ENCODE peak calls at places on chromosomes 16 and 17, in eight cellular contexts. B is iPS DF 6.9; L is GM23248; P is CD8-positive, alpha-beta T cell; M is CD4-positive, alpha-beta T cell; J is PC-9; G is lung; S is ovary. Z is an unnamed sample. For H3K9me3, the result is how much of the 10 kb centered on the place peaks cover.

GRCh38 chr16:5328546-5328945 is 231.0 kb upstream of the EEF2KMT start:
- DNase-seq in G (no peak), L (no peak), P (no peak), M (no peak), J (no peak), S (no peak), B (no peak), Z (peak)

GRCh38 chr17:77297693-77298666 is 157.2 kb downstream of the SEC14L1 start:
- DNase-seq in P (no peak), B (no peak), G (no peak), M (no peak), L (no peak), J (no peak), S (no peak), Z (no peak)

GRCh38 chr16:14608604-14609003 is 21.5 kb downstream of the PARN start:
- DNase-seq in B (no peak), G (no peak), M (no peak), P (no peak), J (no peak), S (no peak), L (no peak), Z (peak)

GRCh38 chr17:41655611-41656111 is 31.3 kb upstream of the KRT17 start:
- DNase-seq in L (no peak), S (no peak), P (no peak), J (peak), G (peak), B (no peak), M (no peak), Z (no peak)

GRCh38 chr17:32323784-32324590 is 18.0 kb downstream of the C17orf75 start:
- DNase-seq in S (no peak), J (no peak), L (peak), P (no peak), G (no peak), B (no peak), M (peak), Z (no peak)

GRCh38 chr16:47943235-47943634 is 212.6 kb downstream of the ABCC12 start:
- DNase-seq in P (no peak), G (no peak), B (no peak), L (no peak), J (no peak), M (no peak), S (no peak), Z (no peak)

GRCh38 chr17:79831367-79832210 is 7.7 kb downstream of the CBX4 start:
- DNase-seq in J (peak), G (peak), B (no peak), L (no peak), P (no peak), M (no peak), S (peak), Z (no peak)

GRCh38 chr17:58310511-58311428 is 17.8 kb downstream of the TSPOAP1 start:
- DNase-seq in G (peak), M (no peak), J (no peak), P (no peak), L (no peak), S (no peak), B (no peak), Z (no peak)

GRCh38 chr17:57455063-57455914 is 199.0 kb downstream of the MSI2 start:
- DNase-seq in J (no peak), G (no peak), M (no peak), L (no peak), S (peak), B (no peak), P (peak), Z (peak)

GRCh38 chr16:14371778-14372431 is 258.2 kb downstream of the PARN start:
- DNase-seq in J (no peak), S (no peak), G (no peak), B (no peak), L (no peak), M (no peak), P (no peak), Z (no peak)

GRCh38 chr16:70438325-70438982 is 446 bp downstream of the ST3GAL2 start:
- DNase-seq in J (no peak), M (no peak), B (no peak), S (peak), G (no peak), P (no peak), L (no peak), Z (no peak)

GRCh38 chr16:66399930-66400329 is 27.2 kb upstream of the BEAN1 start:
- DNase-seq in P (no peak), J (no peak), S (no peak), M (no peak), L (peak), G (no peak), B (no peak), Z (no peak)

GRCh38 chr16:81633680-81634379 is 145.3 kb upstream of the PLCG2 start:
- DNase-seq in G (no peak), M (no peak), B (no peak), L (no peak), J (no peak), P (no peak), S (no peak), Z (no peak)

GRCh38 chr17:8556074-8556473 is 74.5 kb downstream of the MYH10 start:
- DNase-seq in B (no peak), S (no peak), G (no peak), L (peak), J (no peak), M (no peak), P (no peak), Z (no peak)

GRCh38 chr17:22461460-22462145 is 769.3 kb downstream of the KCNJ18 start:
- DNase-seq in B (no peak), G (no peak), M (no peak), J (no peak), L (no peak), P (no peak), S (no peak), Z (no peak)
- H3K9me3 ChIP-seq in B (under half), G (under half), M (under half), J (under half), L (under half), P (under half), S (under half), Z (under half)

DNA sequence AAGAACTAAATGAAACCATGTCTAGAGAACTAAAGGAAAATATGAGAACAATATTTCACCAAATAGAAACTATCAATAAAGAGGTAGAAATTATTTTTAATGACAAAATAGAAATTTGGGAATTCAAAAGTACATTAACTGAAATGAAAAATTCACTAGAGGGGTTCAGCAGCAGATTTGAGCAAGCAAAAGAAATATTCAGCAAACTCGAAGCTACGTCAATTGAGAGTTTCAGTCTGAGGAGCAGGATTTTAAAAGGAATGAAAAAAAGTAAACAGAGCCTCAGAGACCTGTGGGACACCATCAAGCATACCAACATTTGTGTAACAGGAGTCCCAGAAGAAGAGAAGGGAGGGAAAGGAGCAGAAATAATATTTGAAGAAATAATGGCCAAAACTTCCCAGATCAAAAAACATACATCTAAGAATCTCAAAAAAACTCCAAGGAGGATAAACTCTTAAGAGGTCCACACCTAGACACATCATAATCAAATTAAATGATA is 38.3 kb downstream of the ZFP90 start:
- DNase-seq in J (no peak), B (no peak), S (no peak), G (no peak), M (no peak), P (no peak), L (no peak), Z (no peak)
- H3K9me3 ChIP-seq in J (under half), B (under half), S (under half), G (under half), M (half or more), P (under half), L (under half), Z (under half)

GRCh38 chr16:35311475-35311874 is 1852.1 kb downstream of the TP53TG3F start:
- DNase-seq in B (no peak), P (no peak), S (no peak), J (peak), L (no peak), M (no peak), G (no peak), Z (no peak)

GRCh38 chr16:35319536-35320192 is 1860.3 kb downstream of the TP53TG3F start:
- DNase-seq in S (no peak), B (no peak), J (no peak), L (no peak), M (no peak), P (no peak), G (no peak), Z (no peak)

GRCh38 chr16:35310999-35311398 is 1851.6 kb downstream of the TP53TG3F start:
- DNase-seq in M (no peak), S (no peak), L (no peak), G (no peak), P (no peak), B (no peak), J (no peak), Z (no peak)

GRCh38 chr16:35308674-35309073 is 1849.3 kb downstream of the TP53TG3F start:
- DNase-seq in M (no peak), J (no peak), G (no peak), L (no peak), P (no peak), S (no peak), B (no peak), Z (no peak)

DNA sequence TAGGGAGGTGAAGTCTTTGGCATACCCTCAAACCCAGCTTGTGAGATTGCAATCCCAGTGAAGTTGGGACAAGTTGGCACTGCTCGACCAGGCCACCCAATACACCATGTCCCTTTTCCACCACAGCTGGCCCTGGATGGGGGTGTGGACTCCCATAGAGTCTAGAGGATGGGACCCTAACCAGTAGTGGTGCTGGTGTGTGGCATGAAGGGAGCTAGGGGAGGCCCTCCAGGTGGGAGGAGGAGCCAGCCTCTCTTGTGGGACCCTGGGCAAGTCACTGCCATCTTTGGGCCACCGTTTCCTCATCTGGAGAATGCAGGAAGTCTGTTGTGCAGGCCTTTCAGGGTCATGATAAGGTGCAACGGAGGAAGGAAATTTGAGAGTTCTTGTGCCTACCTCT is 1854.9 kb downstream of the TP53TG3F start:
- DNase-seq in G (no peak), S (no peak), P (no peak), J (no peak), L (no peak), M (no peak), B (no peak), Z (no peak)
- H3K9me3 ChIP-seq in G (under half), S (under half), P (under half), J (under half), L (under half), M (under half), B (under half), Z (under half)

GRCh38 chr17:54153423-54153822 is 330.7 kb downstream of the KIF2B start:
- DNase-seq in S (no peak), P (no peak), J (no peak), B (no peak), M (no peak), G (no peak), L (no peak), Z (no peak)

DNA sequence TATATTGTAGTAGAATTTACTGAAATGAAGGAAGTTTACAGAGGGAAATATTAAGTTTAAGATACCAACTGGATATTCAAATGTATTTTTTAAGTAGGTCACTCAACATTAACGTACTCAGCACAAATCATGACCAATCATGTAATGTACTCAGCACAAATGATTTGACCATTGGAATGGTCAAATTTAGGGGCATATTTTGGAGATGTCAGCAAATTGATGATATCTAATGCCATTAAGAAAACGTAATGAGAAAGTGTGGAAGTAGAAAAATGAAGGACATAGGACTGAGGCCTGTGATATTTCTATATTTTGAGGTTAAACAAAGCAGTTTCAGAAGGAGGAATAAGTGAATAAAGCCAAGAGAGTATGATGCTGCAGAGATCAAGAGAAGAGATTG is 334.8 kb downstream of the KIF2B start:
- DNase-seq in B (no peak), J (no peak), M (no peak), G (no peak), S (no peak), P (no peak), L (no peak), Z (no peak)
- H3K9me3 ChIP-seq in B (under half), J (under half), M (under half), G (under half), S (under half), P (under half), L (under half), Z (under half)

GRCh38 chr17:28963212-28963611 is 11.9 kb upstream of the PHF12 start:
- DNase-seq in G (no peak), M (no peak), S (no peak), J (no peak), B (no peak), L (no peak), P (no peak), Z (no peak)
- H3K9me3 ChIP-seq in G (under half), M (under half), S (under half), J (under half), B (under half), L (under half), P (under half), Z (under half)

GRCh38 chr16:3306078-3306477 is 781 bp downstream of the ZNF75A start:
- DNase-seq in G (no peak), S (no peak), P (no peak), L (no peak), J (no peak), M (no peak), B (no peak), Z (no peak)

GRCh38 chr16:3305109-3306068 is at the start of the genes TIGD7 and ZNF75A:
- DNase-seq in S (peak), G (peak), L (peak), J (peak), P (peak), B (peak), M (peak), Z (no peak)

DNA sequence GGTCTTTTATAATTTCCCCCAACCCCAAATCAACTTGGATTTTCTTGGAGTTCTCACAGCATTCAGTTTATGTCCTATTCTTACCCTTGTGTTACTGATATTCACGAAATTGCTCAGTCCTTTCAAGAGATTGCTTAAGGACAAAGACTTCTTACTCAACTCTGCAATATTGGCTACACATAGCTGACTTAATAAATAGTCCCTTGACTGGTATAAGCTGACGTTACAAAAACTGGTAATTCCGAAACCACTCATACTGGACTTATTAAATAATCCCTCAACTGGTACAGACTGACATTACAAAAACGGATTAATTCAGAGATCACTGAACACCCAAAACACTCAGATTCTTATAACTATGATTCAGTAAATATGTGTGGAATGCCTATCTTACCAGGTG is 860 bp downstream of the TIGD7 start:
- DNase-seq in G (no peak), B (no peak), P (no peak), J (no peak), S (no peak), M (no peak), L (peak), Z (no peak)
- H3K9me3 ChIP-seq in G (under half), B (under half), P (under half), J (half or more), S (under half), M (under half), L (under half), Z (under half)

GRCh38 chr16:31785126-31785525 is 88.5 kb upstream of the ZNF267 start:
- DNase-seq in L (no peak), P (no peak), B (no peak), S (no peak), G (no peak), J (no peak), M (no peak), Z (no peak)
- H3K9me3 ChIP-seq in L (under half), P (under half), B (under half), S (under half), G (under half), J (under half), M (half or more), Z (under half)

GRCh38 chr16:26252598-26252997 is 560.8 kb downstream of the HS3ST4 start:
- DNase-seq in L (no peak), J (no peak), B (no peak), S (no peak), G (no peak), P (no peak), M (no peak), Z (no peak)
- H3K9me3 ChIP-seq in L (under half), J (under half), B (under half), S (under half), G (under half), P (under half), M (under half), Z (under half)

Z was measured in OCI-LY7.